ENCODE peak calls at places on chromosome 16, in seven cellular contexts. One of them, this sample, is unnamed.

GRCh38 chr16:74999208-74999682 is 421 bp downstream of the ZNRF1 start:
- DNase-seq in aorta: peak; percentile 84
- DNase-seq in heart left ventricle: peak; percentile 34
- DNase-seq in naive thymus-derived CD4-positive, alpha-beta T cell: no peak
- DNase-seq in fibroblast of lung: no peak
- DNase-seq in tibial artery: peak; percentile 71
- DNase-seq in A673: peak; percentile 45
- DNase-seq in this sample: peak; percentile 36

GRCh38 chr16:58306327-58306726 is 11.5 kb upstream of the PRSS54 start:
- DNase-seq in aorta: no peak
- DNase-seq in heart left ventricle: no peak
- DNase-seq in naive thymus-derived CD4-positive, alpha-beta T cell: peak; percentile 8
- DNase-seq in fibroblast of lung: peak; percentile 45
- DNase-seq in tibial artery: no peak
- DNase-seq in A673: peak; percentile 42
- DNase-seq in this sample: peak; percentile 48

GRCh38 chr16:17144431-17144830 is 326.3 kb downstream of the XYLT1 start:
- DNase-seq in aorta: no peak
- DNase-seq in heart left ventricle: no peak
- DNase-seq in naive thymus-derived CD4-positive, alpha-beta T cell: no peak
- DNase-seq in fibroblast of lung: no peak
- DNase-seq in tibial artery: no peak
- DNase-seq in A673: no peak
- DNase-seq in this sample: no peak

GRCh38 chr16:15900901-15901465 is 12.6 kb upstream of the CEP20 start:
- DNase-seq in aorta: no peak
- DNase-seq in heart left ventricle: no peak
- DNase-seq in naive thymus-derived CD4-positive, alpha-beta T cell: no peak
- DNase-seq in fibroblast of lung: no peak
- DNase-seq in tibial artery: no peak
- DNase-seq in A673: no peak
- DNase-seq in this sample: no peak

GRCh38 chr16:58503863-58504688 is 4.1 kb downstream of the NDRG4 start:
- DNase-seq in aorta: peak; percentile 65
- DNase-seq in heart left ventricle: no peak
- DNase-seq in naive thymus-derived CD4-positive, alpha-beta T cell: no peak
- DNase-seq in fibroblast of lung: no peak
- DNase-seq in tibial artery: peak; percentile 55
- DNase-seq in A673: no peak
- DNase-seq in this sample: no peak

GRCh38 chr16:72989203-72989991 is 58.5 kb downstream of the ZFHX3 start:
- DNase-seq in aorta: no peak
- DNase-seq in heart left ventricle: no peak
- DNase-seq in naive thymus-derived CD4-positive, alpha-beta T cell: no peak
- DNase-seq in fibroblast of lung: peak; percentile 93
- DNase-seq in tibial artery: no peak
- DNase-seq in A673: peak; percentile 58
- DNase-seq in this sample: no peak

GRCh38 chr16:1224558-1224957 is 510 bp downstream of the TPSG1 start:
- DNase-seq in aorta: no peak
- DNase-seq in heart left ventricle: no peak
- DNase-seq in naive thymus-derived CD4-positive, alpha-beta T cell: no peak
- DNase-seq in fibroblast of lung: no peak
- DNase-seq in tibial artery: no peak
- DNase-seq in A673: no peak
- DNase-seq in this sample: no peak

GRCh38 chr16:25213709-25214416 is 2.9 kb upstream of the AQP8 start:
- DNase-seq in aorta: no peak
- DNase-seq in heart left ventricle: no peak
- DNase-seq in naive thymus-derived CD4-positive, alpha-beta T cell: no peak
- DNase-seq in fibroblast of lung: no peak
- DNase-seq in tibial artery: no peak
- DNase-seq in A673: no peak
- DNase-seq in this sample: no peak

GRCh38 chr16:24070851-24071250 is 185.3 kb upstream of the CACNG3 start:
- DNase-seq in aorta: no peak
- DNase-seq in heart left ventricle: no peak
- DNase-seq in naive thymus-derived CD4-positive, alpha-beta T cell: no peak
- DNase-seq in fibroblast of lung: peak; percentile 21
- DNase-seq in tibial artery: no peak
- DNase-seq in A673: peak; percentile 89
- DNase-seq in this sample: peak; percentile 89

GRCh38 chr16:67672739-67673662 is 6.4 kb downstream of the C16orf86 start:
- DNase-seq in aorta: peak; percentile 84
- DNase-seq in heart left ventricle: peak; percentile 75
- DNase-seq in naive thymus-derived CD4-positive, alpha-beta T cell: no peak
- DNase-seq in fibroblast of lung: peak; percentile 77
- DNase-seq in tibial artery: no peak
- DNase-seq in A673: peak; percentile 78
- DNase-seq in this sample: peak; percentile 87

GRCh38 chr16:85556456-85557082 is 56.6 kb upstream of the GSE1 start:
- DNase-seq in aorta: no peak
- DNase-seq in heart left ventricle: peak; percentile 60
- DNase-seq in naive thymus-derived CD4-positive, alpha-beta T cell: peak; percentile 39
- DNase-seq in fibroblast of lung: no peak
- DNase-seq in tibial artery: peak; percentile 86
- DNase-seq in A673: peak; percentile 45
- DNase-seq in this sample: peak; percentile 80

GRCh38 chr16:8859913-8860881 is 8.6 kb downstream of the CARHSP1 start:
- DNase-seq in aorta: peak; percentile 75
- DNase-seq in heart left ventricle: no peak
- DNase-seq in naive thymus-derived CD4-positive, alpha-beta T cell: no peak
- DNase-seq in fibroblast of lung: peak; percentile 78
- DNase-seq in tibial artery: peak; percentile 83
- DNase-seq in A673: no peak
- DNase-seq in this sample: no peak

GRCh38 chr16:703406-703805 is 2.2 kb downstream of the FBXL16 start:
- DNase-seq in aorta: no peak
- DNase-seq in heart left ventricle: no peak
- DNase-seq in naive thymus-derived CD4-positive, alpha-beta T cell: no peak
- DNase-seq in fibroblast of lung: no peak
- DNase-seq in tibial artery: no peak
- DNase-seq in A673: no peak
- DNase-seq in this sample: no peak

GRCh38 chr16:15498427-15499175 is 64.2 kb downstream of the BMERB1 start:
- DNase-seq in aorta: no peak
- DNase-seq in heart left ventricle: no peak
- DNase-seq in naive thymus-derived CD4-positive, alpha-beta T cell: no peak
- DNase-seq in fibroblast of lung: peak; percentile 62
- DNase-seq in tibial artery: no peak
- DNase-seq in A673: no peak
- DNase-seq in this sample: peak; percentile 41

GRCh38 chr16:15925631-15926030 is 23.8 kb upstream of the ABCC1 start:
- DNase-seq in aorta: no peak
- DNase-seq in heart left ventricle: no peak
- DNase-seq in naive thymus-derived CD4-positive, alpha-beta T cell: no peak
- DNase-seq in fibroblast of lung: no peak
- DNase-seq in tibial artery: no peak
- DNase-seq in A673: no peak
- DNase-seq in this sample: peak; percentile 8

GRCh38 chr16:10510279-10510678 is 70.1 kb downstream of the EMP2 start:
- DNase-seq in aorta: no peak
- DNase-seq in heart left ventricle: no peak
- DNase-seq in naive thymus-derived CD4-positive, alpha-beta T cell: no peak
- DNase-seq in fibroblast of lung: no peak
- DNase-seq in tibial artery: no peak
- DNase-seq in A673: no peak
- DNase-seq in this sample: no peak

GRCh38 chr16:77501260-77501659 is 66.4 kb upstream of the ADAMTS18 start:
- DNase-seq in aorta: no peak
- DNase-seq in heart left ventricle: no peak
- DNase-seq in naive thymus-derived CD4-positive, alpha-beta T cell: no peak
- DNase-seq in fibroblast of lung: no peak
- DNase-seq in tibial artery: no peak
- DNase-seq in A673: no peak
- DNase-seq in this sample: peak; percentile 30

GRCh38 chr16:1812732-1813163 is 13.9 kb downstream of the HAGH start:
- DNase-seq in aorta: no peak
- DNase-seq in heart left ventricle: peak; percentile 71
- DNase-seq in naive thymus-derived CD4-positive, alpha-beta T cell: peak; percentile 47
- DNase-seq in fibroblast of lung: peak; percentile 89
- DNase-seq in tibial artery: no peak
- DNase-seq in A673: peak; percentile 92
- DNase-seq in this sample: peak; percentile 78

GRCh38 chr16:46658925-46659324 is 30.1 kb downstream of the VPS35 start:
- DNase-seq in aorta: no peak
- DNase-seq in heart left ventricle: peak; percentile 36
- DNase-seq in naive thymus-derived CD4-positive, alpha-beta T cell: no peak
- DNase-seq in fibroblast of lung: no peak
- DNase-seq in tibial artery: no peak
- DNase-seq in A673: no peak
- DNase-seq in this sample: no peak

GRCh38 chr16:49382916-49383315 is 9.3 kb downstream of the C16orf78 start:
- DNase-seq in aorta: no peak
- DNase-seq in heart left ventricle: no peak
- DNase-seq in naive thymus-derived CD4-positive, alpha-beta T cell: no peak
- DNase-seq in fibroblast of lung: no peak
- DNase-seq in tibial artery: no peak
- DNase-seq in A673: peak; percentile 24
- DNase-seq in this sample: peak; percentile 77

GRCh38 chr16:13421726-13422125 is 498.2 kb upstream of the ERCC4 start:
- DNase-seq in aorta: no peak
- DNase-seq in heart left ventricle: no peak
- DNase-seq in naive thymus-derived CD4-positive, alpha-beta T cell: no peak
- DNase-seq in fibroblast of lung: no peak
- DNase-seq in tibial artery: no peak
- DNase-seq in A673: no peak
- DNase-seq in this sample: peak; percentile 34

GRCh38 chr16:22030087-22030812 is 22.3 kb downstream of the MOSMO start:
- DNase-seq in aorta: no peak
- DNase-seq in heart left ventricle: no peak
- DNase-seq in naive thymus-derived CD4-positive, alpha-beta T cell: no peak
- DNase-seq in fibroblast of lung: no peak
- DNase-seq in tibial artery: no peak
- DNase-seq in A673: no peak
- DNase-seq in this sample: no peak

GRCh38 chr16:22035094-22035675 is 27.3 kb downstream of the MOSMO start:
- DNase-seq in aorta: no peak
- DNase-seq in heart left ventricle: no peak
- DNase-seq in naive thymus-derived CD4-positive, alpha-beta T cell: no peak
- DNase-seq in fibroblast of lung: no peak
- DNase-seq in tibial artery: no peak
- DNase-seq in A673: no peak
- DNase-seq in this sample: peak; percentile 62

GRCh38 chr16:22031483-22032083 is 23.7 kb downstream of the MOSMO start:
- DNase-seq in aorta: no peak
- DNase-seq in heart left ventricle: no peak
- DNase-seq in naive thymus-derived CD4-positive, alpha-beta T cell: no peak
- DNase-seq in fibroblast of lung: no peak
- DNase-seq in tibial artery: no peak
- DNase-seq in A673: no peak
- DNase-seq in this sample: no peak

GRCh38 chr16:22029632-22030031 is 21.7 kb downstream of the MOSMO start:
- DNase-seq in aorta: no peak
- DNase-seq in heart left ventricle: no peak
- DNase-seq in naive thymus-derived CD4-positive, alpha-beta T cell: no peak
- DNase-seq in fibroblast of lung: no peak
- DNase-seq in tibial artery: no peak
- DNase-seq in A673: no peak
- DNase-seq in this sample: no peak

DNA sequence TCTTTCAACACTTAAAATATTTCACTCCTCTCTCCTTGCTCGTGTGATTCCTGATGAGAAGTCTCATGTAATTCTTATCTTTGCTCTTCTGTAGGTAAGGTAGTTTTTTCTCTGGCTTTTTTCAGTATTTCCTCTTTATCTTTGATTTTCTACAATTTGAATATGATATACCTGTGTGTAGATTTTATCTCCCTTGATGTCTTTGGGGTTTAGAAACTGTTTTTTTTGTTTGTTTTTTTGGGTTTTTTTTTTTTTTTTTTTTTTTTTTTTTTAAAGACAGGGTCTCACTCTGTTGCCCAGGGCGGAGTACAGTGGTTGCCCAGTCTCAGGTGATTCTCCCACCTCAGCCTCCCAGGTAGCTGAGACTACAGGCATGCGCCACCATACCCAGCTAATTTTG is 26.6 kb downstream of the MOSMO start:
- DNase-seq in aorta: no peak
- DNase-seq in heart left ventricle: no peak
- DNase-seq in naive thymus-derived CD4-positive, alpha-beta T cell: no peak
- DNase-seq in fibroblast of lung: no peak
- DNase-seq in tibial artery: no peak
- DNase-seq in A673: no peak
- DNase-seq in this sample: no peak
- H3K27ac ChIP-seq in aorta: no peak overlapping the region
- H3K27ac ChIP-seq in heart left ventricle: no peak overlapping the region
- H3K27ac ChIP-seq in naive thymus-derived CD4-positive, alpha-beta T cell: no peak overlapping the region
- H3K27ac ChIP-seq in fibroblast of lung: no peak overlapping the region
- H3K27ac ChIP-seq in tibial artery: no peak overlapping the region
- H3K27ac ChIP-seq in A673: no peak overlapping the region
- H3K27ac ChIP-seq in this sample: peak overlapping the region; percentile 32

GRCh38 chr16:19115148-19116021 is 1.6 kb downstream of the ITPRIPL2 start:
- DNase-seq in aorta: no peak
- DNase-seq in heart left ventricle: peak; percentile 51
- DNase-seq in naive thymus-derived CD4-positive, alpha-beta T cell: no peak
- DNase-seq in fibroblast of lung: no peak
- DNase-seq in tibial artery: peak; percentile 64
- DNase-seq in A673: no peak
- DNase-seq in this sample: peak; percentile 82
- H3K4me1 ChIP-seq in aorta: no peaks in the 10 kb centered on the region
- H3K4me1 ChIP-seq in heart left ventricle: peaks cover 28% of the 10 kb centered on the region
- H3K4me1 ChIP-seq in naive thymus-derived CD4-positive, alpha-beta T cell: no peaks in the 10 kb centered on the region
- H3K4me1 ChIP-seq in fibroblast of lung: peaks cover 33% of the 10 kb centered on the region
- H3K4me1 ChIP-seq in tibial artery: peaks cover 3% of the 10 kb centered on the region
- H3K4me1 ChIP-seq in A673: peaks cover 47% of the 10 kb centered on the region
- H3K4me1 ChIP-seq in this sample: peaks cover 14% of the 10 kb centered on the region

GRCh38 chr16:81435567-81435966 is 9.0 kb upstream of the CMIP start:
- DNase-seq in aorta: no peak
- DNase-seq in heart left ventricle: no peak
- DNase-seq in naive thymus-derived CD4-positive, alpha-beta T cell: no peak
- DNase-seq in fibroblast of lung: no peak
- DNase-seq in tibial artery: no peak
- DNase-seq in A673: no peak
- DNase-seq in this sample: no peak
- H3K27ac ChIP-seq in aorta: no peak overlapping the region
- H3K27ac ChIP-seq in heart left ventricle: no peak overlapping the region
- H3K27ac ChIP-seq in naive thymus-derived CD4-positive, alpha-beta T cell: no peak overlapping the region
- H3K27ac ChIP-seq in fibroblast of lung: no peak overlapping the region
- H3K27ac ChIP-seq in tibial artery: no peak overlapping the region
- H3K27ac ChIP-seq in A673: no peak overlapping the region
- H3K27ac ChIP-seq in this sample: no peak overlapping the region

DNA sequence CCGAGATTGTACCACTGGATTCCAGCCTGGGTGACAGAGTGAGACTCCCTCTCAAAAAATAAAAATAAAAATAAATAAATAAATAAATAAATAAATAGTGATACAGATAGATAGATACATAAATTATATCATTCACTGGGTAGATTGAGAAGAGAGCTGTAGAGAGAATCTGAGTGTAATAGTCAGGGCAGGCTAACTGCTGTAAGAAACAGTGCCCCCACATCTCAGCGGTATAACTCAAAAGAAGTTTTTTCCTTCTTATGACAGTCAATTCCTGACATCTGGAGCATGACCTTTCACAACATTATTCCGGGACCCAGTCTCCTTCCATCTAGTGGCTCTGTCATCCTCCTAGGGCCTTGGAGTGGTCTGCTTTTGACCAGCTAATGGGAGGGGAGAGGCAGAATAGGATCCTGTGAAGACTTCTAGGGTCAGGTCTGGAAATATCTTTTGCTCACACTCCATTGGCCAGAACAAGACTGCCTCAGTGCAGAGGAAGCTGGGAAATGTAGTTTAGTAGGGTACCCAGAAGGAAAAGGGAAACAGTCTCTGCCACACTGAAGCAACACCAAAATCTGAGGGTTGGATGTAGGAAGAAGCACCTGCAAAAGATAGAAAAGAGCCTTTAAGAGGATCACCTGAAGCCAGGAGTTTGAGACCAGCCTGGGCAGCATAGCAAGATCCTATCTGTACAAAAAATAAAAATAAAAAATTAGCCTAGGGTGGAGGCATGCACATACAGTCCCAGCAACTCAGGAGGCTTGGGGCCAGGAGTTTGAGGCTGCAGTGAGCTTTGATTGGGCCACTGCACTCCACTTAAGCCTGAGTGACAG is 3.0 kb upstream of the QPRT start:
- DNase-seq in aorta: no peak
- DNase-seq in heart left ventricle: no peak
- DNase-seq in naive thymus-derived CD4-positive, alpha-beta T cell: no peak
- DNase-seq in fibroblast of lung: peak; percentile 31
- DNase-seq in tibial artery: no peak
- DNase-seq in A673: peak; percentile 52
- DNase-seq in this sample: peak; percentile 85
- H3K4me1 ChIP-seq in aorta: no peaks in the 10 kb centered on the region
- H3K4me1 ChIP-seq in heart left ventricle: no peaks in the 10 kb centered on the region
- H3K4me1 ChIP-seq in naive thymus-derived CD4-positive, alpha-beta T cell: peaks cover 12% of the 10 kb centered on the region
- H3K4me1 ChIP-seq in fibroblast of lung: no peaks in the 10 kb centered on the region
- H3K4me1 ChIP-seq in tibial artery: no peaks in the 10 kb centered on the region
- H3K4me1 ChIP-seq in A673: peaks cover 10% of the 10 kb centered on the region
- H3K4me1 ChIP-seq in this sample: peaks cover 20% of the 10 kb centered on the region

This sample was measured in GM23338.